ENCODE peak calls at places on chromosomes 4 and X, in four cellular contexts. One of them, this sample, is unnamed.
A peak's percentile ranks its signal among the peaks of the same experiment; 100 is the strongest.

GRCh38 chrX:19739683-19740082 is 147.7 kb downstream of the SH3KBP1 start:
- DNase-seq in AG04450: peak; percentile 10
- DNase-seq in PC-3: peak; percentile 86
- DNase-seq in heart right ventricle: peak; percentile 49
- DNase-seq in this sample: peak; percentile 57

GRCh38 chr4:163988921-163989320 is 494.4 kb downstream of the TMA16 start:
- DNase-seq in PC-3: no peak
- DNase-seq in AG04450: no peak
- DNase-seq in heart right ventricle: no peak
- DNase-seq in this sample: no peak

GRCh38 chr4:173420324-173420752 is 21.4 kb upstream of the SCRG1 start:
- DNase-seq in AG04450: no peak
- DNase-seq in PC-3: peak; percentile 42
- DNase-seq in heart right ventricle: no peak
- DNase-seq in this sample: peak; percentile 48

GRCh38 chr4:122542411-122543236 is 78.2 kb downstream of the IL21 start:
- DNase-seq in heart right ventricle: no peak
- DNase-seq in PC-3: peak; percentile 19
- DNase-seq in AG04450: peak; percentile 7
- DNase-seq in this sample: peak; percentile 74

GRCh38 chr4:73222466-73223257 is 35.9 kb downstream of the ANKRD17 start:
- DNase-seq in AG04450: peak; percentile 81
- DNase-seq in PC-3: peak; percentile 95
- DNase-seq in heart right ventricle: peak; percentile 87
- DNase-seq in this sample: peak; percentile 97

GRCh38 chrX:13026877-13027652 is 17.4 kb downstream of the FAM9C start:
- DNase-seq in heart right ventricle: no peak
- DNase-seq in PC-3: no peak
- DNase-seq in AG04450: no peak
- DNase-seq in this sample: no peak

GRCh38 chr4:152211936-152212675 is 323.8 kb downstream of the FBXW7 start:
- DNase-seq in PC-3: no peak
- DNase-seq in AG04450: no peak
- DNase-seq in heart right ventricle: no peak
- DNase-seq in this sample: no peak

GRCh38 chr4:6263541-6264540 is 5.8 kb upstream of the WFS1 start:
- DNase-seq in PC-3: peak; percentile 61
- DNase-seq in AG04450: no peak
- DNase-seq in heart right ventricle: peak; percentile 38
- DNase-seq in this sample: peak; percentile 29

GRCh38 chr4:145248502-145248901 is 68.1 kb upstream of the OTUD4 start:
- DNase-seq in AG04450: no peak
- DNase-seq in PC-3: no peak
- DNase-seq in heart right ventricle: no peak
- DNase-seq in this sample: no peak

GRCh38 chr4:157014621-157015591 is 43.3 kb upstream of the PDGFC start:
- DNase-seq in heart right ventricle: no peak
- DNase-seq in PC-3: peak; percentile 69
- DNase-seq in AG04450: peak; percentile 73
- DNase-seq in this sample: peak; percentile 45

GRCh38 chr4:20137176-20137575 is 114.5 kb upstream of the SLIT2 start:
- DNase-seq in AG04450: no peak
- DNase-seq in heart right ventricle: no peak
- DNase-seq in PC-3: no peak
- DNase-seq in this sample: no peak

GRCh38 chr4:7771056-7771455 is 168.6 kb downstream of the AFAP1 start:
- DNase-seq in AG04450: no peak
- DNase-seq in heart right ventricle: no peak
- DNase-seq in PC-3: no peak
- DNase-seq in this sample: no peak

GRCh38 chrX:118353081-118353850 is 7.4 kb downstream of the WDR44 start:
- DNase-seq in heart right ventricle: no peak
- DNase-seq in PC-3: no peak
- DNase-seq in AG04450: no peak
- DNase-seq in this sample: peak; percentile 70

GRCh38 chrX:103157511-103158316 is 57.2 kb upstream of the BEX4 start:
- DNase-seq in PC-3: peak; percentile 78
- DNase-seq in heart right ventricle: peak; percentile 13
- DNase-seq in AG04450: no peak
- DNase-seq in this sample: peak; percentile 42

GRCh38 chr4:67659065-67659464 is 41.9 kb downstream of the UBA6 start:
- DNase-seq in heart right ventricle: no peak
- DNase-seq in PC-3: no peak
- DNase-seq in AG04450: no peak
- DNase-seq in this sample: no peak

GRCh38 chrX:14941301-14941700 is 68.1 kb downstream of the MOSPD2 start:
- DNase-seq in PC-3: no peak
- DNase-seq in heart right ventricle: no peak
- DNase-seq in AG04450: no peak
- DNase-seq in this sample: no peak

GRCh38 chr4:24473309-24473721 is 111.0 kb downstream of the DHX15 start:
- DNase-seq in AG04450: no peak
- DNase-seq in heart right ventricle: peak; percentile 28
- DNase-seq in PC-3: peak; percentile 38
- DNase-seq in this sample: peak; percentile 20

GRCh38 chr4:133476064-133476463 is 327.0 kb downstream of the PCDH10 start:
- DNase-seq in AG04450: no peak
- DNase-seq in heart right ventricle: no peak
- DNase-seq in PC-3: no peak
- DNase-seq in this sample: no peak

GRCh38 chr4:140300271-140300970 is 73.0 kb upstream of the SCOC start:
- DNase-seq in heart right ventricle: no peak
- DNase-seq in AG04450: no peak
- DNase-seq in PC-3: peak; percentile 67
- DNase-seq in this sample: peak; percentile 93

GRCh38 chr4:4781936-4782754 is 77.3 kb upstream of the MSX1 start:
- DNase-seq in PC-3: no peak
- DNase-seq in AG04450: peak; percentile 24
- DNase-seq in heart right ventricle: no peak
- DNase-seq in this sample: peak; percentile 41

GRCh38 chr4:173990879-173991231 is 292.6 kb downstream of the FBXO8 start:
- DNase-seq in AG04450: no peak
- DNase-seq in heart right ventricle: peak; percentile 72
- DNase-seq in PC-3: no peak
- DNase-seq in this sample: no peak

GRCh38 chrX:1932231-1932630 is 317.4 kb downstream of the ASMT start:
- DNase-seq in heart right ventricle: no peak
- DNase-seq in PC-3: peak; percentile 81
- DNase-seq in AG04450: no peak
- DNase-seq in this sample: no peak

GRCh38 chr4:24971192-24971591 is 58.4 kb upstream of the CCDC149 start:
- DNase-seq in AG04450: no peak
- DNase-seq in PC-3: peak; percentile 43
- DNase-seq in heart right ventricle: no peak
- DNase-seq in this sample: peak; percentile 85

GRCh38 chr4:165006886-165007285 is 24.9 kb upstream of the TRIM60 start:
- DNase-seq in PC-3: no peak
- DNase-seq in AG04450: no peak
- DNase-seq in heart right ventricle: no peak
- DNase-seq in this sample: no peak

DNA sequence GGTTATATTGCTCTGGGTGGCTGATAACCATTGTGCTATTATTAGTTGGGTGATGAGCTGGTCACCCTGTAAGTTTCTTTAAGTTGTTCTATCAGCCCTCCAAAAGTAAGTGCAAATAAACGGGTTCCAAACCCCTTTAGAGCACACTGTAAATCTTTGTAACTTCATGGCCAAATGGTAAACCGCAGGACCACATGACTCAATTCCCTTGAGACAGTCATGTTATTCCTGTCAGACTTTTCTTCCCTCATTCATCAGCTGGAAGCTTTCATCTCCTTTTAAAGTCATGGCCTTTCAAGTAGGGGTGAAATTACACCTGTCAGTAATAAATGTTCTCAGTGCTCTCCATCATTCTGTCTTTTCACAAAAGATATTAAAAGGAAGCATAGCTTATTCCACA is 275.3 kb downstream of the CFAP299 start:
- DNase-seq in heart right ventricle: no peak
- DNase-seq in AG04450: peak; percentile 7
- DNase-seq in PC-3: no peak
- DNase-seq in this sample: peak; percentile 31
- H3K4me3 ChIP-seq in heart right ventricle: no peak overlapping the region
- H3K4me3 ChIP-seq in AG04450: no peak overlapping the region
- H3K4me3 ChIP-seq in PC-3: no peak overlapping the region
- H3K4me3 ChIP-seq in this sample: no peak overlapping the region

GRCh38 chrX:68832101-68832416 is 3.2 kb downstream of the EFNB1 start:
- DNase-seq in AG04450: peak; percentile 33
- DNase-seq in heart right ventricle: no peak
- DNase-seq in PC-3: peak; percentile 70
- DNase-seq in this sample: peak; percentile 47
- H3K4me3 ChIP-seq in AG04450: peak overlapping the region; percentile 73
- H3K4me3 ChIP-seq in heart right ventricle: peak overlapping the region; percentile 83
- H3K4me3 ChIP-seq in PC-3: peak overlapping the region; percentile 93
- H3K4me3 ChIP-seq in this sample: peak overlapping the region; percentile 79

DNA sequence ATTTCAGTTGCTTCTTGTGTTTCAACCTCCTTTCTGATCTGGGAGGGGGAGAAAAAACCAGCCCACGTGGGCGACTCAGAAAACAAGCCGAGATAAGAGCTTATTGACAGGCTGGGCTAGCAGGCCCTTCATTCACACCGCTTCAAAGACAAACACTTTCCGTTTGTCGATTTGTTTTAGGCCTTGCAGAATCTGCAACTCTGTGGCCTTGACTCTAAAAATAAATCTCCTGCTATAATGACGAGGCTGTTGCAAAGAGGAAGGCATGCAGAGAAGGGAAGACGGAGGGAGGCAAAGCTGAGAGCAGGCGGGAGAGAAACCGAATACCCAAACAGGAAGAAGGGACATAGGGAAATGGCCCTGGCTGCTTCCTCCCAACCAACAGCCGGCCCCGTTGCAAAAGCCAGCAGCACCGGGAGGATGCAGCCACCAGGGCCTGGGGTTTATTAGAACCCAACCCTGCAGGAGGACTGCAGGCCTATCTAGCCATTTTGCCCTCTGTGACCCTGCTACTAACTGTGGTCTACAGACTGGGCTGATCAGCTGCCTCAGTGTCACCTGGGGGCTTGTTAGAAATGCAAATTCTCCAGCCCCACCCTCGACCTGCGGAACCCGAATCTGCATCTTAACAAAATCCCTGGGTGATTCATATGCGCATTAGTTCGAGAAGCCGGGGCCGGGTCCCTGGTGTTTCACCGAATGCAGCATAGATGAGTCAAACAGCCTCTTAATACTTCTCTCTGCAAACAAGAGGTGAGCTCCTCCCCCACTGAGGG is 325.5 kb downstream of the BCOR start:
- DNase-seq in AG04450: no peak
- DNase-seq in PC-3: peak; percentile 75
- DNase-seq in heart right ventricle: no peak
- DNase-seq in this sample: peak; percentile 71
- H3K4me3 ChIP-seq in AG04450: no peak overlapping the region
- H3K4me3 ChIP-seq in PC-3: no peak overlapping the region
- H3K4me3 ChIP-seq in heart right ventricle: no peak overlapping the region
- H3K4me3 ChIP-seq in this sample: no peak overlapping the region

DNA sequence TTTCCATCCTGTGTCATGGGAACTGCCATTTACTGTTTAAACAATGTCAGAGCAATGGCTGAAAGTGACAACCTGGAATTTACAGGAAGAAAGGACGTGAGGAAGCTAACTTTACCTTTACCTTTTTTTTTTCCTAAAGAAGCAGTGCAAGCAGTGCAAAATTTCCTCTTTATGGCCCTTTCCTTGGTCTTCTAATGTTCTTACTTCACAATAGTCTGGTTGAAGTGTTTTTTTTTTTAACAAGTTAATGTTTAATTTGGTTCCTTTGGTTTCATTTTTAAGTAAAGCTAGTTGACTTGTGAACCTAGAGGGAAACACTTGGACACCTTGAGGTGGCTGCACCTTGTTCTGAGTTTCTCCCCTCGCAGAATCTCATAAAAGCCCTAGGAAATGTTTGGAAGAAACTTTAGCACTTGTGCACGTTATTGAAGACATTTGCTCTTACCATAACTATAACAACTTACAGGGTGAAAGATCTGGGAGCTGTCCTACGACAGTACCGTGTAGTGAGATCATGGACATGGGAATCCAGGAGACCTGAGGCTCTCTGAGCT is 1.8 kb downstream of the SGMS2 start:
- DNase-seq in heart right ventricle: no peak
- DNase-seq in AG04450: no peak
- DNase-seq in PC-3: peak; percentile 21
- DNase-seq in this sample: peak; percentile 55
- H3K4me3 ChIP-seq in heart right ventricle: peak overlapping the region; percentile 81
- H3K4me3 ChIP-seq in AG04450: peak overlapping the region; percentile 67
- H3K4me3 ChIP-seq in PC-3: peak overlapping the region; percentile 78
- H3K4me3 ChIP-seq in this sample: peak overlapping the region; percentile 90

DNA sequence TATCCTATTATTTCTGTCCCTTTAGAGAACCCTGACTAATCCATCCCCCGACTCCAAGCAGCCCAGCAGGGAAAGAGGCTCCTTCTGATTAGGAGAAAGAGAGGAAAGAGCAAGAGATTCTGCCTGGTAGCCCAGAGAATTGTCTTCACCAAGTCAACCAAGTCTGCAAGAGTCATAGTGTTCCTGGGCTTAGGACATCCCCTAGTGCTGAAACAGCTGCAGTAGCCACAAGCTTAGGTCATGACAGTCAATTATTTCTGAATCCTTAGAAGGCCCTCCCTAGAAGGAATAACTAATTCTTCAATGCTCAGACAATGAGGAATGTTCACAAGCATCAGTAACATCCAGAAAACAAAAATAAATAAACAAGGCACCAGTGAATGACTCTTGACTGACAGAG is 480.3 kb upstream of the GRIA3 start:
- DNase-seq in heart right ventricle: no peak
- DNase-seq in PC-3: no peak
- DNase-seq in AG04450: no peak
- DNase-seq in this sample: peak; percentile 5
- H3K4me3 ChIP-seq in heart right ventricle: no peak overlapping the region
- H3K4me3 ChIP-seq in PC-3: no peak overlapping the region
- H3K4me3 ChIP-seq in AG04450: no peak overlapping the region
- H3K4me3 ChIP-seq in this sample: no peak overlapping the region

DNA sequence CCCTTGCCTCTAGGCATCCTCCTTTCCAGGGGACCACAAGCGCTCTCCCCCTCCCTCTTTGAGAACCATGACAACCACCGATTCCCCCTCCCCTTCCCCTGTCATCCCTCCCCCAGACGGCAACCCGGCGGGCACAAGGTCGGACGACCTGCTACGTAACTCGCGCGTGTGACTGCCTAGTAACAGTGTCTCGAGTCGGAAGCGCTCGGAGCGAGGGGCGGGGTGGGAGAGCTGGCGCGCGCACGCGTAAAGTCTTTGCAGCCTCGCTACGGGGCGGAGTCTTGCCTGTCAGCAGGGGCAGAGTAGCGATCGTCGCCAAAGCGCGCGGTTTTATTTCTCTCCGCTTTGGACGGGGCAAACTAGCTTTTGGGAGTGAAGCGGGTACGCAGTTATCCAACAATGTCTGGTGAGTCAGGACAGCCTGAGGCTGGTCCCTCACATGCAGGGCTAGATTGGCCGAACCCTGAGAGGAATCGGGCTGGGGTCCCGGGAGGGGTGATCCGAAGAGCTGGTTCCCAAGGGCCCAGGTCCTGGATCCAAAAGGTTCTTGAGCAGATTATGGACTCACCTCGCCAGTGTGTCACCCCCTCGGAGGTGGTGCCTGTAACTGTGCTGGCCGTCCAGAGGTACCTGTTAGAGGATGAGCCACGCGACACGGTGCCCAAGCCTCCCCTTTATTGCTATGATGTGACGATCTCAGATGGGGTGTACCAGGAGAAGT is at the start of gene RADX:
- DNase-seq in heart right ventricle: peak; percentile 63
- DNase-seq in PC-3: peak; percentile 45
- DNase-seq in AG04450: peak; percentile 15
- DNase-seq in this sample: peak; percentile 64
- H3K4me3 ChIP-seq in heart right ventricle: peak within 1 kb of the TSS; percentile 55
- H3K4me3 ChIP-seq in PC-3: peak within 1 kb of the TSS; percentile 65
- H3K4me3 ChIP-seq in AG04450: peak within 1 kb of the TSS; percentile 71
- H3K4me3 ChIP-seq in this sample: peak within 1 kb of the TSS; percentile 57

GRCh38 chr4:88969271-88969670 is 87.7 kb downstream of the FAM13A start:
- DNase-seq in AG04450: no peak
- DNase-seq in PC-3: no peak
- DNase-seq in heart right ventricle: no peak
- DNase-seq in this sample: no peak
- H3K4me3 ChIP-seq in AG04450: no peak overlapping the region
- H3K4me3 ChIP-seq in PC-3: no peak overlapping the region
- H3K4me3 ChIP-seq in heart right ventricle: no peak overlapping the region
- H3K4me3 ChIP-seq in this sample: no peak overlapping the region